ENCODE peak calls at places on chromosomes 13 and 19, in six cellular contexts. Z is aorta, W is IMR-90, V is heart right ventricle, B is iPS DF 6.9, D is small intestine. F is an unnamed sample.

GRCh38 chr19:28715157-28715556 is 497.8 kb downstream of the UQCRFS1 start:
- DNase-seq in W (no peak), D (no peak), B (no peak), Z (no peak), V (no peak), F (no peak)

GRCh38 chr19:1234670-1235380 is 3.0 kb downstream of the CBARP start:
- DNase-seq in B (no peak), Z (no peak), D (no peak), V (no peak), W (no peak), F (no peak)

GRCh38 chr19:38506723-38507550 is 73.4 kb downstream of the RYR1 start:
- DNase-seq in B (peak; percentile 85), W (no peak), Z (peak; percentile 89), D (peak; percentile 88), V (peak; percentile 43), F (peak; percentile 41)

GRCh38 chr19:55440411-55441105 is 2.5 kb downstream of the SHISA7 start:
- DNase-seq in B (no peak), W (no peak), V (no peak), Z (no peak), D (no peak), F (no peak)

GRCh38 chr19:6521718-6522646 is 8.8 kb upstream of the TNFSF9 start:
- DNase-seq in Z (no peak), V (no peak), D (peak; percentile 15), B (no peak), W (no peak), F (no peak)

GRCh38 chr19:47315125-47315821 is 5.6 kb downstream of the C5AR1 start:
- DNase-seq in D (peak; percentile 14), B (no peak), V (peak; percentile 41), Z (peak; percentile 84), W (peak; percentile 97), F (no peak)

GRCh38 chr13:109496216-109496615 is 290.2 kb downstream of the IRS2 start:
- DNase-seq in Z (no peak), V (no peak), D (no peak), W (no peak), B (no peak), F (no peak)

GRCh38 chr13:92804926-92805325 is 421.7 kb upstream of the GPC6 start:
- DNase-seq in W (no peak), Z (no peak), B (no peak), V (no peak), D (no peak), F (no peak)

GRCh38 chr13:101018720-101019119 is 344.1 kb upstream of the TMTC4 start:
- DNase-seq in D (no peak), V (no peak), B (no peak), Z (no peak), W (peak; percentile 71), F (no peak)

GRCh38 chr19:51098366-51099069 is 9.7 kb downstream of the CTU1 start:
- DNase-seq in Z (peak; percentile 82), D (no peak), B (no peak), W (no peak), V (no peak), F (no peak)

GRCh38 chr19:13637664-13638063 is 126.7 kb upstream of the MRI1 start:
- DNase-seq in Z (no peak), D (no peak), W (peak; percentile 88), B (no peak), V (no peak), F (no peak)

GRCh38 chr19:4583961-4584669 is 24.6 kb upstream of the SEMA6B start:
- DNase-seq in B (no peak), Z (no peak), D (no peak), V (no peak), W (no peak), F (peak; percentile 68)

GRCh38 chr13:113401452-113402415 is 37.8 kb upstream of the GRTP1 start:
- DNase-seq in D (no peak), W (no peak), Z (peak; percentile 58), V (no peak), B (no peak), F (peak; percentile 42)

GRCh38 chr13:113402471-113403254 is 38.7 kb upstream of the GRTP1 start:
- DNase-seq in D (no peak), V (peak; percentile 4), W (no peak), B (no peak), Z (no peak), F (no peak)

GRCh38 chr13:113398963-113399754 is 35.2 kb upstream of the GRTP1 start:
- DNase-seq in Z (peak; percentile 84), V (no peak), W (no peak), D (no peak), B (no peak), F (no peak)

GRCh38 chr13:113399755-113400149 is 35.8 kb upstream of the GRTP1 start:
- DNase-seq in Z (no peak), V (no peak), D (no peak), W (no peak), B (no peak), F (no peak)

DNA sequence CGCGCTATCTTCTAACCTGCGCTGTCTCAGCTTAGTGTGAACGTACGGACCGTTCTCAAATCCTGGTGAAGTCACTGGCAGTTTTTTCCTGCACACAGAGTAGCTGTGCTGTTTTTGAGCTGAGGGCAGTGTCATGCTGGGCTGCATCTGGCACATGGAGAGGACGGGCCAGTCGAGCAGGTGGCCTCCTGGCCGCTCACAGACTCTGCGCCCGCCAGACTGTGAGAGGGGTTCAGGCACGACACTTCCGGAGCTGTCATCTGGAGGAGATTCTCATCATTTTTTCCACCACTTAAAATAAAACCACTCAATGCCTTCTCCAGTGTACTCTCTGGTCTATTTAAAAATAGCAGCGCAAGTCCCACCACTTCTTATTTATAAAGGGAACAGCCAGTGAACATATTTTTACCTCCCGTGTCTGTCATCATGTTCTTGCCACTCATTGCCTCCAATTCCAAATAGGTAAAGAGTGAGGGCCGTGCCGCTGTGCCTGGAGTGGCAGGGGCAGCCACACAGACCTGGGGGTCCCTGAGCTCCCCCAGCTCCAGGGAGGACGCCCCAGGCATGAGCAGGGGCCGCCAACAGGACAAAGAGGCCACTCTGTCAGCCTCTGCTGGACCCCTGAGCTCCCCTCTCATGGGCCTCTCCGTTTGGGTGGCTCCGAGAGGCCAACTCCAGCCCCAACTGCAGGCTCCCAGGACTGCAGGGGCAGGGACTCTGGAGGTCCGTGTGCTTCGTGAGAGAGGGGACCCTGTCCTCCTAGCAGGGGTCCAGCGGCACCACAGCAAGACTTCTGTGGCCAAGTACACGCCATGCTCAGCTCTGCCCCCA is 36.9 kb upstream of the GRTP1 start:
- DNase-seq in D (no peak), W (no peak), B (no peak), Z (no peak), V (peak; percentile 70), F (peak; percentile 90)
- H3K4me3 ChIP-seq in D (no peak overlapping the region), W (no peak overlapping the region), B (no peak overlapping the region), Z (no peak overlapping the region), V (no peak overlapping the region), F (no peak overlapping the region)

GRCh38 chr13:97328222-97328790 is 105.7 kb upstream of the RAP2A start:
- DNase-seq in D (no peak), B (peak; percentile 79), Z (no peak), W (peak; percentile 86), V (no peak), F (no peak)
- H3K27ac ChIP-seq in D (no peak overlapping the region), B (no peak overlapping the region), Z (no peak overlapping the region), W (peak overlapping the region; percentile 92), V (no peak overlapping the region), F (no peak overlapping the region)

GRCh38 chr19:54256250-54257115 is 590 bp downstream of the LILRB5 start:
- DNase-seq in W (no peak), V (no peak), Z (no peak), D (no peak), B (no peak), F (no peak)
- H3K4me3 ChIP-seq in W (no peak overlapping the region), V (peak overlapping the region; percentile 2), Z (no peak overlapping the region), D (no peak overlapping the region), B (no peak overlapping the region), F (no peak overlapping the region)

DNA sequence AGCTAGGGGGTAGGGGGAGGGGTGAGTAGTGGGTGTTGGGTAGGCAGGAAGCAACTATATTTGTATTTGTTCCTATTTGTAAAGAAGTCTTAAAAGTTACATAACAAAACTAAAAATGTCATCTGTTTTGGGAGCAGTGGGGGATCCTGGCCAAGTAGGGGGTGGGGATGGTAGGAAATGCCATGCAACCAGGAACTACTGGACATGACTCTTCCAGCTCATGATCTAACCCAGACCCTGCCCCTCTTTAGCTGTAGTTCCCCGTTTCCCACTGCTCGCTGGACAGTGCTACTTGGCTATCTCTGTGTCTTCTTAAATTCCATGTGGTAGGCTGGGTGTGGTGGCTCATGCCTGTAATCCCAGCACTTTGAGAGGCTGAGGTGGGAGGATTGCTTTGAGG is 3.2 kb downstream of the GTF3A start:
- DNase-seq in Z (no peak), W (no peak), V (no peak), D (no peak), B (no peak), F (no peak)
- H3K27ac ChIP-seq in Z (no peak overlapping the region), W (no peak overlapping the region), V (peak overlapping the region; percentile 93), D (peak overlapping the region; percentile 89), B (no peak overlapping the region), F (no peak overlapping the region)